ENCODE peak calls at places on chromosomes 13 and 19, in four cellular contexts. One of them, this sample, is unnamed.

GRCh38 chr13:28657784-28658538 is 969 bp upstream of the POMP start:
- DNase-seq in DND-41: no peak
- DNase-seq in astrocyte: no peak
- DNase-seq in PC-3: no peak
- DNase-seq in this sample: peak

GRCh38 chr19:2888739-2889224 is 11.9 kb upstream of the ZNF57 start:
- DNase-seq in DND-41: peak
- DNase-seq in astrocyte: no peak
- DNase-seq in PC-3: no peak
- DNase-seq in this sample: no peak

GRCh38 chr13:59750860-59751259 is 412.9 kb downstream of the DIAPH3 start:
- DNase-seq in DND-41: no peak
- DNase-seq in astrocyte: peak
- DNase-seq in PC-3: no peak
- DNase-seq in this sample: peak

GRCh38 chr19:15014579-15014978 is 34.7 kb upstream of the CASP14 start:
- DNase-seq in PC-3: no peak
- DNase-seq in DND-41: peak
- DNase-seq in astrocyte: no peak
- DNase-seq in this sample: no peak

GRCh38 chr13:46341112-46341711 is 45.8 kb downstream of the RUBCNL start:
- DNase-seq in PC-3: peak
- DNase-seq in DND-41: no peak
- DNase-seq in astrocyte: peak
- DNase-seq in this sample: peak

GRCh38 chr19:44726465-44726864 is 22.0 kb upstream of the BCL3 start:
- DNase-seq in DND-41: no peak
- DNase-seq in PC-3: no peak
- DNase-seq in astrocyte: no peak
- DNase-seq in this sample: no peak

GRCh38 chr19:17282488-17283256 is 971 bp downstream of the ANKLE1 start:
- DNase-seq in PC-3: peak
- DNase-seq in DND-41: peak
- DNase-seq in astrocyte: peak
- DNase-seq in this sample: peak

GRCh38 chr13:27194895-27195764 is 23.5 kb upstream of the USP12 start:
- DNase-seq in DND-41: no peak
- DNase-seq in astrocyte: peak
- DNase-seq in PC-3: peak
- DNase-seq in this sample: peak

GRCh38 chr19:14476663-14477401 is 1.7 kb upstream of the PTGER1 start:
- DNase-seq in astrocyte: peak
- DNase-seq in DND-41: no peak
- DNase-seq in PC-3: peak
- DNase-seq in this sample: peak

GRCh38 chr13:50485979-50486935 is 357.2 kb downstream of the DLEU7 start:
- DNase-seq in astrocyte: peak
- DNase-seq in PC-3: no peak
- DNase-seq in DND-41: no peak
- DNase-seq in this sample: peak

GRCh38 chr13:48896312-48896711 is 79.4 kb upstream of the FNDC3A start:
- DNase-seq in PC-3: peak
- DNase-seq in astrocyte: peak
- DNase-seq in DND-41: no peak
- DNase-seq in this sample: peak

GRCh38 chr13:110373617-110374016 is 66.5 kb downstream of the COL4A2 start:
- DNase-seq in astrocyte: no peak
- DNase-seq in DND-41: no peak
- DNase-seq in PC-3: no peak
- DNase-seq in this sample: no peak

GRCh38 chr13:20989883-20990282 is 71.5 kb downstream of the LATS2 start:
- DNase-seq in astrocyte: no peak
- DNase-seq in PC-3: no peak
- DNase-seq in DND-41: no peak
- DNase-seq in this sample: no peak

GRCh38 chr13:36344886-36345437 is 1.2 kb downstream of the SPART start:
- DNase-seq in DND-41: no peak
- DNase-seq in astrocyte: no peak
- DNase-seq in PC-3: no peak
- DNase-seq in this sample: peak

GRCh38 chr13:22461854-22462565 is 718.8 kb upstream of the SGCG start:
- DNase-seq in PC-3: no peak
- DNase-seq in DND-41: no peak
- DNase-seq in astrocyte: no peak
- DNase-seq in this sample: no peak

GRCh38 chr13:37656247-37656940 is 57.8 kb upstream of the POSTN start:
- DNase-seq in PC-3: peak
- DNase-seq in DND-41: no peak
- DNase-seq in astrocyte: peak
- DNase-seq in this sample: peak

GRCh38 chr13:98216135-98216565 is 39.1 kb upstream of the RNF113B start:
- DNase-seq in PC-3: peak
- DNase-seq in astrocyte: peak
- DNase-seq in DND-41: no peak
- DNase-seq in this sample: peak

GRCh38 chr19:13712767-13713201 is 51.5 kb upstream of the MRI1 start:
- DNase-seq in PC-3: no peak
- DNase-seq in astrocyte: peak
- DNase-seq in DND-41: no peak
- DNase-seq in this sample: no peak

GRCh38 chr19:52227196-52227940 is 37.5 kb downstream of the PPP2R1A start:
- DNase-seq in astrocyte: no peak
- DNase-seq in DND-41: no peak
- DNase-seq in PC-3: no peak
- DNase-seq in this sample: no peak

GRCh38 chr13:81487151-81487550 is 1146.2 kb upstream of the SPRY2 start:
- DNase-seq in PC-3: peak
- DNase-seq in DND-41: no peak
- DNase-seq in astrocyte: no peak
- DNase-seq in this sample: no peak

GRCh38 chr19:29467824-29468401 is 57.9 kb upstream of the VSTM2B start:
- DNase-seq in astrocyte: no peak
- DNase-seq in PC-3: peak
- DNase-seq in DND-41: peak
- DNase-seq in this sample: no peak

GRCh38 chr13:47426126-47426849 is 529.4 kb upstream of the HTR2A start:
- DNase-seq in astrocyte: peak
- DNase-seq in PC-3: peak
- DNase-seq in DND-41: no peak
- DNase-seq in this sample: peak

GRCh38 chr13:98173431-98173921 is 3.6 kb downstream of the RNF113B start:
- DNase-seq in PC-3: peak
- DNase-seq in astrocyte: peak
- DNase-seq in DND-41: no peak
- DNase-seq in this sample: peak

GRCh38 chr19:47726467-47726866 is 13.2 kb downstream of the EHD2 start:
- DNase-seq in PC-3: no peak
- DNase-seq in astrocyte: peak
- DNase-seq in DND-41: no peak
- DNase-seq in this sample: peak

GRCh38 chr13:51125495-51126226 is 14.6 kb upstream of the C13orf42 start:
- DNase-seq in astrocyte: peak
- DNase-seq in DND-41: peak
- DNase-seq in PC-3: peak
- DNase-seq in this sample: peak

GRCh38 chr19:29945017-29945416 is 3.0 kb downstream of the URI1 start:
- DNase-seq in PC-3: no peak
- DNase-seq in astrocyte: no peak
- DNase-seq in DND-41: no peak
- DNase-seq in this sample: no peak

GRCh38 chr13:44972956-44973581 is 16.2 kb downstream of the NUFIP1 start:
- DNase-seq in astrocyte: no peak
- DNase-seq in PC-3: peak
- DNase-seq in DND-41: no peak
- DNase-seq in this sample: peak

GRCh38 chr19:344625-345319 is at the start of gene MIER2:
- DNase-seq in DND-41: peak
- DNase-seq in PC-3: peak
- DNase-seq in astrocyte: peak
- DNase-seq in this sample: peak

GRCh38 chr13:91185294-91185863 is 162.1 kb upstream of the MIR17HG start:
- DNase-seq in PC-3: peak
- DNase-seq in astrocyte: peak
- DNase-seq in DND-41: no peak
- DNase-seq in this sample: peak

GRCh38 chr13:36862002-36862706 is 43.1 kb downstream of the RFXAP start:
- DNase-seq in PC-3: peak
- DNase-seq in DND-41: no peak
- DNase-seq in astrocyte: peak
- DNase-seq in this sample: peak

GRCh38 chr19:35828694-35829301 is 16.2 kb upstream of the PRODH2 start:
- DNase-seq in PC-3: peak
- DNase-seq in DND-41: peak
- DNase-seq in astrocyte: peak
- DNase-seq in this sample: peak

GRCh38 chr13:107069107-107069776 is 501.3 kb upstream of the ARGLU1 start:
- DNase-seq in DND-41: no peak
- DNase-seq in PC-3: peak
- DNase-seq in astrocyte: peak
- DNase-seq in this sample: peak

GRCh38 chr13:36549126-36549702 is 116.9 kb downstream of the CCNA1 start:
- DNase-seq in astrocyte: no peak
- DNase-seq in DND-41: no peak
- DNase-seq in PC-3: no peak
- DNase-seq in this sample: no peak

GRCh38 chr19:55186080-55186479 is 6.0 kb upstream of the SYT5 start:
- DNase-seq in PC-3: no peak
- DNase-seq in astrocyte: no peak
- DNase-seq in DND-41: no peak
- DNase-seq in this sample: no peak

GRCh38 chr19:55189424-55189823 is 9.3 kb upstream of the SYT5 start:
- DNase-seq in astrocyte: peak
- DNase-seq in DND-41: no peak
- DNase-seq in PC-3: peak
- DNase-seq in this sample: peak

GRCh38 chr19:55193481-55193880 is 13.4 kb upstream of the SYT5 start:
- DNase-seq in DND-41: no peak
- DNase-seq in astrocyte: no peak
- DNase-seq in PC-3: no peak
- DNase-seq in this sample: no peak

DNA sequence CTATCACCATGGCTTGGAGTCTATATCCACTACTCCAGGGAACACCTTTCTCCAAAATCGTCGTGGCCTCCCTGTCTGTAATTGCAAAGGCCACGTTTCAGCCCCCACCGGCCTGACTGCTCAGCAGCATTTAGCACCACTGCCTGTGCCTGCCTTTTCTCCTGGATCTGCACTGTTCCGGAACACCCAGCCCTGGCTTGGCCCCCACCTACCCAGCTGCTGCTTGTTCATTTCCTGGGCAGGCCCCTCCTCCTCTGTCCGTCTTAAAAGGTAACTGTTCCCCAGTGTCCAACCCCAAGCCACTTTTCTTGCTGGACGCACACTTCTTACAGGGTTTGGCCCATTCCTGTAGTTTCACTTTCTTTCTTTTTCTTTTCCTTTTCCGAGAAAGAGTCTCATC is 8.5 kb upstream of the SYT5 start:
- DNase-seq in PC-3: no peak
- DNase-seq in DND-41: no peak
- DNase-seq in astrocyte: no peak
- DNase-seq in this sample: no peak
- H3K9ac ChIP-seq in PC-3: peak
- H3K9ac ChIP-seq in DND-41: no peak
- H3K9ac ChIP-seq in astrocyte: peak
- H3K9ac ChIP-seq in this sample: no peak

DNA sequence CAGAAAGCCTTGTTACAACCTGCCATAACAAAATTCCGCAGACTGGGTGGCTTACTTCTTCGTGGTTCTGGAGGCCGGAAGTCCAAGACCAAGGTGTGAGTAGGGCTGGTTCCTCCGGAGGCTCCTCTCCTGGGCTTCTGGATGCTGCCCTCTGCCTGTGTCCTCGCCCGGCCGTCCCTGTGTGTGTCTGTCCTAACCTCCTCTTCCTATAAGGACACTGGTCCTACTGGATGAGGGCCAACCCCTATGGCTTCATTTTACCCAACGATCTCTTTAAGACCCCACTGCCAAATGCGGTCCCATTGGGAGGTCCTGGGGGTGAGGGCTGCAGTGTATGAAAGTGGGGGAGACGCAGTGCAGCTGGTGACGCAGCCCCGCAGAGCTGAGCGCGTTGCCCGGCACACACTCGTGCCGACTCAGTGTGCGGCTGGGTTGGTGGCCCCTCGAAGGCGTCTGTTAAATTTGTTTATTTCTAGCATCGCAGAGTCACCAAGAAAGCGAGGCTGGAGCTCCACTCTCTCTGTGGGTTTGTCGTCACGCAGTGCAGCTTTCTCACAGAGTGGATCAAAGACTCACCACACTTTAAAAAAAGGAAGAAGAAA is 116.7 kb downstream of the SOX1 start:
- DNase-seq in DND-41: no peak
- DNase-seq in astrocyte: no peak
- DNase-seq in PC-3: no peak
- DNase-seq in this sample: no peak
- H3K4me3 ChIP-seq in DND-41: no peak
- H3K4me3 ChIP-seq in astrocyte: no peak
- H3K4me3 ChIP-seq in PC-3: no peak
- H3K4me3 ChIP-seq in this sample: no peak

GRCh38 chr13:87669379-87669978 is 1.7 kb upstream of the SLITRK5 start:
- DNase-seq in PC-3: peak
- DNase-seq in DND-41: no peak
- DNase-seq in astrocyte: no peak
- DNase-seq in this sample: peak

GRCh38 chr13:87675851-87676250 is 4.7 kb downstream of the SLITRK5 start:
- DNase-seq in astrocyte: no peak
- DNase-seq in DND-41: no peak
- DNase-seq in PC-3: no peak
- DNase-seq in this sample: no peak

GRCh38 chr13:87671031-87671823 is at the start of gene SLITRK5:
- DNase-seq in astrocyte: peak
- DNase-seq in DND-41: no peak
- DNase-seq in PC-3: peak
- DNase-seq in this sample: peak

GRCh38 chr13:87674143-87674772 is 3.1 kb downstream of the SLITRK5 start:
- DNase-seq in DND-41: no peak
- DNase-seq in astrocyte: no peak
- DNase-seq in PC-3: no peak
- DNase-seq in this sample: peak

GRCh38 chr13:87671824-87672603 is 843 bp downstream of the SLITRK5 start:
- DNase-seq in DND-41: no peak
- DNase-seq in astrocyte: no peak
- DNase-seq in PC-3: no peak
- DNase-seq in this sample: peak
- H3K9ac ChIP-seq in DND-41: no peak
- H3K9ac ChIP-seq in astrocyte: peak
- H3K9ac ChIP-seq in PC-3: no peak
- H3K9ac ChIP-seq in this sample: no peak

GRCh38 chr19:19672816-19673215 is 4.2 kb downstream of the ZNF101 start:
- DNase-seq in astrocyte: no peak
- DNase-seq in DND-41: no peak
- DNase-seq in PC-3: no peak
- DNase-seq in this sample: no peak

GRCh38 chr19:19674315-19674714 is 5.7 kb downstream of the ZNF101 start:
- DNase-seq in astrocyte: no peak
- DNase-seq in PC-3: no peak
- DNase-seq in DND-41: no peak
- DNase-seq in this sample: no peak

GRCh38 chr19:19668230-19669012 is at the start of gene ZNF101:
- DNase-seq in PC-3: peak
- DNase-seq in astrocyte: peak
- DNase-seq in DND-41: peak
- DNase-seq in this sample: peak

GRCh38 chr19:19670070-19670551 is 1.5 kb downstream of the ZNF101 start:
- DNase-seq in DND-41: no peak
- DNase-seq in astrocyte: no peak
- DNase-seq in PC-3: no peak
- DNase-seq in this sample: no peak
- H3K4me3 ChIP-seq in DND-41: peak
- H3K4me3 ChIP-seq in astrocyte: no peak
- H3K4me3 ChIP-seq in PC-3: peak
- H3K4me3 ChIP-seq in this sample: peak

This sample was measured in fibroblast of lung.